ENCODE peak calls at places on chromosomes 2 and 18, in six cellular contexts. B, K, A, M, Q and D are unnamed samples. For H3K27me3, the result is how much of the 10 kb centered on the place peaks cover.

GRCh38 chr2:126664234-126664633 is 8.3 kb downstream of the GYPC start:
- DNase-seq in B (no peak), K (no peak), A (no peak), M (no peak), Q (no peak), D (no peak)

GRCh38 chr2:48471048-48471474 is 58.9 kb upstream of the STON1 start:
- DNase-seq in B (no peak), K (no peak), A (peak), M (peak), Q (peak), D (no peak)

GRCh38 chr18:69401475-69402218 is 959 bp downstream of the DOK6 start:
- DNase-seq in B (no peak), K (no peak), A (peak), M (no peak), Q (no peak), D (no peak)

GRCh38 chr2:73103018-73103542 is 9.7 kb downstream of the RAB11FIP5 start:
- DNase-seq in B (no peak), K (no peak), A (no peak), M (no peak), Q (no peak), D (no peak)

GRCh38 chr2:170965446-170966225 is 36.6 kb downstream of the GORASP2 start:
- DNase-seq in B (no peak), K (no peak), A (no peak), M (no peak), Q (no peak), D (no peak)

GRCh38 chr2:98559581-98559980 is 48.7 kb downstream of the COA5 start:
- DNase-seq in B (no peak), K (no peak), A (no peak), M (no peak), Q (no peak), D (no peak)

GRCh38 chr18:49201464-49201863 is 250.7 kb upstream of the SMAD7 start:
- DNase-seq in B (no peak), K (no peak), A (no peak), M (no peak), Q (no peak), D (no peak)

GRCh38 chr2:197307236-197307932 is 3.2 kb downstream of the ANKRD44 start:
- DNase-seq in B (no peak), K (no peak), A (no peak), M (no peak), Q (no peak), D (no peak)

GRCh38 chr18:26322892-26323653 is 96.8 kb downstream of the TAF4B start:
- DNase-seq in B (no peak), K (no peak), A (no peak), M (no peak), Q (no peak), D (no peak)

GRCh38 chr18:57431512-57432080 is 3.6 kb upstream of the ONECUT2 start:
- DNase-seq in B (no peak), K (no peak), A (no peak), M (no peak), Q (no peak), D (no peak)

GRCh38 chr2:71961289-71962027 is 186.2 kb downstream of the CYP26B1 start:
- DNase-seq in B (no peak), K (no peak), A (no peak), M (no peak), Q (no peak), D (no peak)

GRCh38 chr2:46909771-46910419 is 5.7 kb downstream of the MCFD2 start:
- DNase-seq in B (no peak), K (no peak), A (no peak), M (peak), Q (no peak), D (peak)

GRCh38 chr2:69514836-69515235 is 77.6 kb upstream of the NFU1 start:
- DNase-seq in B (no peak), K (no peak), A (no peak), M (no peak), Q (no peak), D (no peak)

GRCh38 chr2:16221461-16222010 is 281.2 kb downstream of the MYCN start:
- DNase-seq in B (no peak), K (no peak), A (no peak), M (no peak), Q (no peak), D (no peak)

GRCh38 chr2:111053825-111054490 is 66.8 kb upstream of the BCL2L11 start:
- DNase-seq in B (no peak), K (no peak), A (no peak), M (no peak), Q (no peak), D (no peak)

GRCh38 chr2:173750332-173750731 is 214.8 kb downstream of the SP3 start:
- DNase-seq in B (no peak), K (no peak), A (peak), M (no peak), Q (no peak), D (no peak)

GRCh38 chr18:13544953-13545352 is 181.4 kb downstream of the FAM210A start:
- DNase-seq in B (no peak), K (peak), A (no peak), M (no peak), Q (no peak), D (no peak)

GRCh38 chr2:121128741-121129659 is 156.0 kb downstream of the TFCP2L1 start:
- DNase-seq in B (peak), K (no peak), A (peak), M (peak), Q (peak), D (peak)

GRCh38 chr2:138086556-138086955 is 122.3 kb downstream of the HNMT start:
- DNase-seq in B (no peak), K (no peak), A (no peak), M (no peak), Q (no peak), D (no peak)

GRCh38 chr18:10878703-10879102 is 270.7 kb downstream of the PIEZO2 start:
- DNase-seq in B (no peak), K (no peak), A (no peak), M (no peak), Q (no peak), D (no peak)

GRCh38 chr18:58025733-58026132 is 18.3 kb upstream of the NEDD4L start:
- DNase-seq in B (no peak), K (no peak), A (no peak), M (no peak), Q (no peak), D (no peak)

GRCh38 chr2:221289389-221289788 is 282.7 kb downstream of the EPHA4 start:
- DNase-seq in B (no peak), K (no peak), A (peak), M (no peak), Q (no peak), D (no peak)

GRCh38 chr2:199085201-199085750 is 372.5 kb downstream of the SATB2 start:
- DNase-seq in B (no peak), K (no peak), A (no peak), M (no peak), Q (no peak), D (no peak)

GRCh38 chr18:13437034-13437433 is 218.5 kb downstream of the LDLRAD4 start:
- DNase-seq in B (no peak), K (no peak), A (no peak), M (no peak), Q (no peak), D (no peak)

GRCh38 chr2:168518555-168519066 is 62.5 kb downstream of the CERS6 start:
- DNase-seq in B (no peak), K (no peak), A (peak), M (no peak), Q (no peak), D (no peak)

GRCh38 chr18:35861367-35862114 is 110.9 kb upstream of the RMP24 start:
- DNase-seq in B (no peak), K (no peak), A (no peak), M (no peak), Q (no peak), D (no peak)

GRCh38 chr2:136510244-136510643 is 255.1 kb upstream of the THSD7B start:
- DNase-seq in B (no peak), K (no peak), A (peak), M (no peak), Q (no peak), D (no peak)

GRCh38 chr2:208122248-208122647 is 2.1 kb downstream of the CRYGD start:
- DNase-seq in B (no peak), K (no peak), A (no peak), M (no peak), Q (no peak), D (no peak)

GRCh38 chr2:230602562-230603230 is 109.9 kb upstream of the CAB39 start:
- DNase-seq in B (peak), K (no peak), A (no peak), M (no peak), Q (no peak), D (no peak)

GRCh38 chr2:183859129-183859528 is 734.9 kb downstream of the NUP35 start:
- DNase-seq in B (no peak), K (no peak), A (no peak), M (no peak), Q (no peak), D (no peak)

GRCh38 chr2:131519466-131519865 is 8.2 kb upstream of the CCDC74A start:
- DNase-seq in B (no peak), K (no peak), A (no peak), M (no peak), Q (no peak), D (no peak)

GRCh38 chr2:217006217-217006616 is 146.4 kb upstream of the TNP1 start:
- DNase-seq in B (no peak), K (no peak), A (no peak), M (no peak), Q (no peak), D (no peak)

GRCh38 chr2:48126180-48126579 is 219.9 kb upstream of the FBXO11 start:
- DNase-seq in B (no peak), K (peak), A (no peak), M (no peak), Q (no peak), D (no peak)

DNA sequence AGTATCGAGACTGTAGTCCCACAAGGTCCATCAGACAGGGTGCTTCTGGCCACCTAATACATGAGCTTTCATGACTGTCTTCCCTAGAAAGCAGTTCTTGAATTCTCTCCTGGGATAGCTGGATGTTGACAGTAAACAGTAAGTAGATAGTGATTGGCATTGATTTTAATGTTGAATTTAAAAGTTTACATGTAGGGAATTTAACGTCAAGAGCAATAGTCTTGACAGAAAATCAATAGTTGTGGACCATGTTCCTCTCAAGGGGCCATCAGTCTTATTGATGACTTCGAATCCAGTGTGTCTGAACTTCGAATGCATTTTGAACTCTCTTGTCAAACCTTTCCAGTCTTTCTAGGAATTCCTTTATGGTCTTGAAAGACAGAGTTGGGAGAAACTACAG is 63.9 kb downstream of the ITGB1BP1 start:
- DNase-seq in B (no peak), K (no peak), A (no peak), M (no peak), Q (no peak), D (no peak)
- H3K27me3 ChIP-seq in B (under half), K (under half), A (under half), M (under half), Q (under half), D (under half)

GRCh38 chr18:61817086-61817485 is 75.7 kb downstream of the RNF152 start:
- DNase-seq in B (no peak), K (no peak), A (no peak), M (no peak), Q (no peak), D (no peak)

GRCh38 chr18:61821748-61822147 is 71.1 kb downstream of the RNF152 start:
- DNase-seq in B (no peak), K (no peak), A (no peak), M (no peak), Q (no peak), D (no peak)

GRCh38 chr18:61822879-61823278 is 69.9 kb downstream of the RNF152 start:
- DNase-seq in B (no peak), K (no peak), A (no peak), M (no peak), Q (no peak), D (no peak)

GRCh38 chr18:61823595-61823994 is 69.2 kb downstream of the RNF152 start:
- DNase-seq in B (no peak), K (no peak), A (no peak), M (no peak), Q (no peak), D (no peak)

DNA sequence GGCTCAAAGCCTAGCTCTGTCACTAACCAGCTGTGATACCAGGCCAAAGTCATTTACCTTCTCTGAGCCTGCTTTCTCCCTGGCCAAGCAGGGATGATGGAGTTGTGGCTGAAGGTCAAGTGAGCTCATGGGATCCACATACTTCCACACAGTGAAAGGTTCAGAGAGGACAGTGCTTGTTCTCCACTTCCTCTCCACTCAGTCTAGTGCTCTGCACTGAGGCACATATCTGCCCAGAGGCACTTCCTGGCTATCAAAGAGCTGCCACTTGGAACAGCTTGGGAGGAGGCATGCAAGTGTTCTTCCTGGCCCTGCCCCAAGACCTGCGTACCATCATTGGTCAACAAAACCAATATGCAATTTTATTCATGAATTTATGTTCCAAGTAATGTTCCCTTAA is 72.0 kb downstream of the RNF152 start:
- DNase-seq in B (no peak), K (no peak), A (no peak), M (no peak), Q (no peak), D (no peak)
- TF ChIP-seq CTCF in B (no peak), K (no peak), A (no peak), M (no peak), Q (no peak), D (no peak)

GRCh38 chr2:9843229-9844035 is at the start of gene TAF1B:
- DNase-seq in B (peak), K (peak), A (peak), M (peak), Q (peak), D (peak)

GRCh38 chr2:9844036-9844483 is 786 bp downstream of the TAF1B start:
- DNase-seq in B (peak), K (no peak), A (peak), M (no peak), Q (no peak), D (no peak)

GRCh38 chr2:9842487-9843228 is 616 bp upstream of the TAF1B start:
- DNase-seq in B (no peak), K (no peak), A (no peak), M (no peak), Q (no peak), D (no peak)

GRCh38 chr2:9846554-9846953 is 3.3 kb downstream of the TAF1B start:
- DNase-seq in B (no peak), K (no peak), A (no peak), M (no peak), Q (no peak), D (no peak)

GRCh38 chr2:9844581-9844980 is 1.3 kb downstream of the TAF1B start:
- DNase-seq in B (no peak), K (no peak), A (no peak), M (no peak), Q (no peak), D (no peak)
- H3K4me3 ChIP-seq in B (no peak), K (peak), A (peak), M (peak), Q (peak), D (peak)

DNA sequence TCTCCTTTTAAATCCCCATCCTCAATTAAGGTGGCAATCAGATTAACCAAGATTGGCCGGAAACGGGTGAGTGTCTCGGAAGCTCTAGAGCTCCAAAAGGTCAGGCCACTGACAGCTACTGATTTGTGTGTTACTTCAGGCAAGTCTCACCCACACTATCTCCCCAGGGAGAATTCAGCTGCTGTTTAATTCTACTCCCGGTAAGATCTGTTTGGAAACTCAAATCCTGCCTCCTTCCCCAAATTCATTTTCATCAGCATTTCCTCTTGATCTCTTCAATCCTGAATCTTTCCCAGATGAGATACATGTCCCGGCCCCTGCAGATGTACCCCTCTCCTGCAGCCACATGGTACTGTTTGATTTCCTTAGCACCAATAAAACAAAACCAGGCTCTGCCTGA is 34.9 kb downstream of the EFR3B start:
- DNase-seq in B (no peak), K (no peak), A (no peak), M (no peak), Q (no peak), D (no peak)
- H3K27me3 ChIP-seq in B (under half), K (under half), A (under half), M (under half), Q (under half), D (under half)

GRCh38 chr18:29892960-29893558 is 1149.5 kb downstream of the DSC3 start:
- DNase-seq in B (no peak), K (no peak), A (peak), M (no peak), Q (no peak), D (no peak)
- TF ChIP-seq CTCF in B (no peak), K (peak), A (peak), M (peak), Q (no peak), D (no peak)

GRCh38 chr2:160956243-160956802 is 203.9 kb upstream of the TANK start:
- DNase-seq in B (no peak), K (no peak), A (no peak), M (no peak), Q (peak), D (no peak)

GRCh38 chr2:160952462-160952861 is 207.8 kb upstream of the TANK start:
- DNase-seq in B (no peak), K (no peak), A (peak), M (no peak), Q (no peak), D (no peak)
- H3K4me3 ChIP-seq in B (no peak), K (peak), A (no peak), M (no peak), Q (no peak), D (no peak)

DNA sequence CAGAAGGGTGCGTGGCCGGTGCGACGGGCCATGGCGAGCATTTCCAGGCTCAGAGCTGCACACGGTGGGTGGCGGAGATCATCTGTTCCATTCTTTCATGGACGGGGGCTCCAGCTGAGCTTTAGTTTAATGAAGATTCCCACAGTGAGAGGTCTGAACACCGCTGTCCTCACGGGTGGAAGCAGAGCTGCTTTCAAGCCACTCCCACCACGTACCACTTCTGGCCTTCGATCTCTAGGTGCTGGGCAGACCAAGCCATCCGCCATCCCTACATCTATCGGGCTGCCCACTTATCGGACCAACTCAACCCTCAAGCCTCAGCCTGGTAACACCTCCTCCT is 18.5 kb downstream of the GPR35 start:
- DNase-seq in B (no peak), K (no peak), A (no peak), M (no peak), Q (no peak), D (peak)
- H3K27me3 ChIP-seq in B (under half), K (under half), A (under half), M (under half), Q (under half), D (under half)

DNA sequence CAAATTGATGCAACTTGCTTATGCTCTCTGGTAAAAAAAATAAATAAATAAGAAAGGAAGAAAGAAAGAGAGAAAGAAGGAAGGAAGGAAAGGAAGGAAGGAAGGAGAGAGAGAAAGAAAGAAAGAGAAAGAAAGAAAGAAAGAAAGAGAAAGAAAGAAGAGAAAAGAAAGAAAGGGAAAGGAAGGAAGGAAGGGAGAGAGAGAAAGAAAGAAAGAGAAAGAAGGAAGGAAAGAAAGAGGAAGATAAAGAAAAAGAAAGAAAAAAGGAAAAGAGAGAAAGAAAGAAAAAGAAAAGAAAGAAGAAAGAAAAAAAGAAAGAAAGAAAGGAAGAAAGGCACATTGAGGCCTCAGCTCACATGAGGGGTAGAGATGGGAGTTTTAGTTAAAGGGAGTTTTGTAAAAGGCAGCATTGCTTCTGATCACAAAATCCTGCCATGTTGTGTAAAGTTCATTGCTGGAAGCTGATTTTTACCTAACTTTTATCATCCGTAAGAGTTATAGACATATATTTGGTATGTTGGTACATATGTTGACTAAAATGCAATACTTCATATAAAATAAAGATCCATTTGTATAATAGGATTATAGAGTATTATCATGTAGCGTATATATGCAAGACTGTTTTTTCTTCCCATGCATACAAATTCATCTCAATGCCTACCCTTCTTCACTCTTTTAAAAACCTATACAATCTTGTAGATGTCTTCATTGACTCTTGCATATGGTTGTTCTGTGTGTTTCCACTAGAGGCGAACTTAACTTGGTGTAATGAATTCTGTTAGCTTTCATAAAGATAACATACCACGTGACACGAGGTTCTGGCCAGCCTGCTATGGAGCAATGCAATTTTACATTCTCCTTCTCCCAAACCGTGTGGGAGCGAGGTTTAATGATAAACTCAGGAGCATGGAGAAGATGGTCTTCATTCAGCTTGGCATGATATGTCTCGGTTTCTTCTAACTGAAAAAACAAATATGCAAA is 32.8 kb downstream of the MYOM1 start:
- DNase-seq in B (no peak), K (no peak), A (no peak), M (no peak), Q (no peak), D (no peak)
- TF ChIP-seq CTCF in B (no peak), K (no peak), A (no peak), M (no peak), Q (no peak), D (peak)

GRCh38 chr2:190535586-190535985 is 1.1 kb upstream of the NEMP2 start:
- DNase-seq in B (no peak), K (no peak), A (no peak), M (no peak), Q (no peak), D (no peak)
- H3K4me3 ChIP-seq in B (no peak), K (peak), A (peak), M (peak), Q (peak), D (peak)